ENCODE peak calls at places on chromosome 2, in six cellular contexts. F, W, Z, U, T and O are unnamed samples.

GRCh38 chr2:179884193-179884592 is 22.8 kb upstream of the ZNF385B start:
- DNase-seq in U (no peak), T (no peak), W (no peak), F (no peak), Z (no peak), O (no peak)

GRCh38 chr2:44459754-44460153 is 98.0 kb downstream of the CAMKMT start:
- DNase-seq in F (no peak), U (no peak), Z (no peak), W (no peak), T (no peak), O (no peak)

GRCh38 chr2:172281648-172282576 is 145.5 kb upstream of the ITGA6 start:
- DNase-seq in W (no peak), Z (no peak), F (no peak), T (no peak), U (peak; percentile 54), O (no peak)

GRCh38 chr2:110804915-110805314 is 72.5 kb downstream of the ACOXL start:
- DNase-seq in U (no peak), W (no peak), T (no peak), F (no peak), Z (peak; percentile 3), O (no peak)

GRCh38 chr2:191170773-191171172 is 20.0 kb upstream of the STAT4 start:
- DNase-seq in F (no peak), Z (no peak), W (no peak), U (no peak), T (no peak), O (no peak)

GRCh38 chr2:63590621-63591408 is 2.1 kb downstream of the MDH1 start:
- DNase-seq in Z (no peak), W (no peak), F (peak; percentile 33), U (peak; percentile 33), T (no peak), O (no peak)

GRCh38 chr2:103656558-103656957 is 894.7 kb downstream of the TMEM182 start:
- DNase-seq in U (no peak), Z (no peak), F (no peak), W (no peak), T (no peak), O (no peak)

GRCh38 chr2:180314086-180314485 is 307.0 kb upstream of the CWC22 start:
- DNase-seq in W (no peak), F (no peak), U (no peak), Z (no peak), T (no peak), O (no peak)

GRCh38 chr2:41464395-41464794 is 583.4 kb upstream of the PKDCC start:
- DNase-seq in F (no peak), Z (no peak), T (no peak), W (no peak), U (no peak), O (no peak)

GRCh38 chr2:175205523-175205922 is 24.0 kb upstream of the ATP5MC3 start:
- DNase-seq in F (no peak), U (no peak), Z (no peak), W (no peak), T (no peak), O (no peak)

GRCh38 chr2:150339951-150340350 is 147.5 kb downstream of the RND3 start:
- DNase-seq in F (no peak), U (no peak), Z (no peak), T (no peak), W (no peak), O (no peak)

GRCh38 chr2:237500681-237501424 is 13.8 kb downstream of the MLPH start:
- DNase-seq in F (no peak), Z (no peak), W (no peak), T (no peak), U (peak; percentile 100), O (no peak)

GRCh38 chr2:181573140-181573736 is 83.7 kb downstream of the CERKL start:
- DNase-seq in T (no peak), U (no peak), F (no peak), W (no peak), Z (no peak), O (no peak)

GRCh38 chr2:113724010-113724409 is 32.4 kb downstream of the SLC35F5 start:
- DNase-seq in T (no peak), U (no peak), F (no peak), W (no peak), Z (no peak), O (no peak)

GRCh38 chr2:201452856-201453643 is 1.5 kb downstream of the STRADB start:
- DNase-seq in U (no peak), Z (no peak), F (no peak), T (no peak), W (no peak), O (no peak)

GRCh38 chr2:30139131-30139870 is 7.5 kb upstream of the YPEL5 start:
- DNase-seq in W (no peak), Z (no peak), U (no peak), T (no peak), F (no peak), O (no peak)

GRCh38 chr2:226943862-226944610 is 108.2 kb downstream of the RHBDD1 start:
- DNase-seq in W (no peak), F (no peak), Z (no peak), U (no peak), T (no peak), O (no peak)

GRCh38 chr2:174606336-174606735 is 8.7 kb upstream of the WIPF1 start:
- DNase-seq in W (no peak), T (peak; percentile 70), Z (no peak), U (peak; percentile 93), F (no peak), O (no peak)

GRCh38 chr2:58767833-58768726 is 527.0 kb upstream of the FANCL start:
- DNase-seq in W (no peak), T (no peak), U (no peak), F (no peak), Z (no peak), O (no peak)